ENCODE peak calls at places on chromosomes 4 and X, in ten cellular contexts. One of them, this sample, is unnamed.

GRCh38 chr4:159206427-159206871 is 103.6 kb downstream of the RAPGEF2 start:
- DNase-seq in A549: no peak
- DNase-seq in ovary: no peak
- DNase-seq in H1: no peak
- DNase-seq in breast epithelium: no peak
- DNase-seq in HepG2: no peak
- DNase-seq in stomach: no peak
- DNase-seq in esophagus squamous epithelium: no peak
- DNase-seq in Peyer's patch: no peak
- DNase-seq in IMR-90: peak; percentile 76
- DNase-seq in this sample: no peak

GRCh38 chr4:124188601-124189000 is 523.9 kb downstream of the ANKRD50 start:
- DNase-seq in Peyer's patch: no peak
- DNase-seq in IMR-90: no peak
- DNase-seq in A549: no peak
- DNase-seq in esophagus squamous epithelium: no peak
- DNase-seq in HepG2: no peak
- DNase-seq in stomach: no peak
- DNase-seq in ovary: no peak
- DNase-seq in breast epithelium: no peak
- DNase-seq in H1: no peak
- DNase-seq in this sample: no peak

GRCh38 chr4:129344058-129344457 is 248.1 kb downstream of the C4orf33 start:
- DNase-seq in esophagus squamous epithelium: no peak
- DNase-seq in HepG2: peak; percentile 19
- DNase-seq in Peyer's patch: no peak
- DNase-seq in breast epithelium: no peak
- DNase-seq in H1: no peak
- DNase-seq in IMR-90: peak; percentile 27
- DNase-seq in A549: peak; percentile 13
- DNase-seq in stomach: no peak
- DNase-seq in ovary: no peak
- DNase-seq in this sample: peak; percentile 24

GRCh38 chrX:46796574-46797191 is 37.8 kb upstream of the SLC9A7 start:
- DNase-seq in breast epithelium: peak; percentile 68
- DNase-seq in ovary: peak; percentile 86
- DNase-seq in IMR-90: peak; percentile 64
- DNase-seq in H1: peak; percentile 78
- DNase-seq in HepG2: peak; percentile 54
- DNase-seq in A549: peak; percentile 49
- DNase-seq in Peyer's patch: peak; percentile 69
- DNase-seq in stomach: peak; percentile 87
- DNase-seq in esophagus squamous epithelium: peak; percentile 4
- DNase-seq in this sample: peak; percentile 69

GRCh38 chr4:43453058-43453457 is 560.5 kb downstream of the GRXCR1 start:
- DNase-seq in stomach: no peak
- DNase-seq in A549: no peak
- DNase-seq in esophagus squamous epithelium: no peak
- DNase-seq in ovary: no peak
- DNase-seq in H1: no peak
- DNase-seq in IMR-90: no peak
- DNase-seq in breast epithelium: no peak
- DNase-seq in HepG2: no peak
- DNase-seq in Peyer's patch: no peak
- DNase-seq in this sample: no peak

GRCh38 chr4:128386761-128387599 is 99.4 kb upstream of the PGRMC2 start:
- DNase-seq in A549: peak; percentile 42
- DNase-seq in breast epithelium: peak; percentile 88
- DNase-seq in stomach: peak; percentile 90
- DNase-seq in ovary: peak; percentile 94
- DNase-seq in esophagus squamous epithelium: peak; percentile 30
- DNase-seq in H1: no peak
- DNase-seq in IMR-90: peak; percentile 97
- DNase-seq in Peyer's patch: peak; percentile 23
- DNase-seq in HepG2: no peak
- DNase-seq in this sample: peak; percentile 14

GRCh38 chr4:38565271-38566199 is 98.5 kb upstream of the KLF3 start:
- DNase-seq in H1: no peak
- DNase-seq in breast epithelium: peak; percentile 43
- DNase-seq in HepG2: no peak
- DNase-seq in IMR-90: peak; percentile 82
- DNase-seq in Peyer's patch: no peak
- DNase-seq in ovary: no peak
- DNase-seq in stomach: peak; percentile 47
- DNase-seq in esophagus squamous epithelium: no peak
- DNase-seq in A549: no peak
- DNase-seq in this sample: no peak

GRCh38 chrX:39969099-39969825 is 128.5 kb downstream of the BCOR start:
- DNase-seq in A549: no peak
- DNase-seq in stomach: no peak
- DNase-seq in breast epithelium: no peak
- DNase-seq in H1: peak; percentile 50
- DNase-seq in Peyer's patch: peak; percentile 28
- DNase-seq in esophagus squamous epithelium: no peak
- DNase-seq in ovary: no peak
- DNase-seq in IMR-90: no peak
- DNase-seq in HepG2: no peak
- DNase-seq in this sample: peak; percentile 39

GRCh38 chr4:18850763-18851331 is 829.3 kb upstream of the LCORL start:
- DNase-seq in H1: no peak
- DNase-seq in IMR-90: no peak
- DNase-seq in HepG2: no peak
- DNase-seq in esophagus squamous epithelium: no peak
- DNase-seq in A549: no peak
- DNase-seq in breast epithelium: no peak
- DNase-seq in ovary: no peak
- DNase-seq in Peyer's patch: no peak
- DNase-seq in stomach: no peak
- DNase-seq in this sample: no peak

GRCh38 chrX:104288961-104289360 is 34.2 kb upstream of the ESX1 start:
- DNase-seq in IMR-90: no peak
- DNase-seq in A549: no peak
- DNase-seq in HepG2: no peak
- DNase-seq in Peyer's patch: no peak
- DNase-seq in ovary: no peak
- DNase-seq in H1: no peak
- DNase-seq in stomach: no peak
- DNase-seq in breast epithelium: no peak
- DNase-seq in esophagus squamous epithelium: no peak
- DNase-seq in this sample: no peak

GRCh38 chr4:90958256-90958895 is 831.2 kb downstream of the CCSER1 start:
- DNase-seq in A549: no peak
- DNase-seq in breast epithelium: no peak
- DNase-seq in H1: no peak
- DNase-seq in HepG2: no peak
- DNase-seq in ovary: no peak
- DNase-seq in IMR-90: peak; percentile 69
- DNase-seq in Peyer's patch: no peak
- DNase-seq in stomach: no peak
- DNase-seq in esophagus squamous epithelium: no peak
- DNase-seq in this sample: no peak

GRCh38 chrX:2898861-2899512 is 30.2 kb downstream of the ARSD start:
- DNase-seq in esophagus squamous epithelium: no peak
- DNase-seq in ovary: no peak
- DNase-seq in breast epithelium: peak; percentile 27
- DNase-seq in A549: no peak
- DNase-seq in IMR-90: no peak
- DNase-seq in HepG2: peak; percentile 24
- DNase-seq in Peyer's patch: no peak
- DNase-seq in H1: no peak
- DNase-seq in stomach: peak; percentile 68
- DNase-seq in this sample: no peak

GRCh38 chrX:120559799-120560198 is 963 bp downstream of the CUL4B start:
- DNase-seq in H1: no peak
- DNase-seq in Peyer's patch: no peak
- DNase-seq in IMR-90: no peak
- DNase-seq in ovary: no peak
- DNase-seq in breast epithelium: no peak
- DNase-seq in esophagus squamous epithelium: no peak
- DNase-seq in A549: no peak
- DNase-seq in HepG2: no peak
- DNase-seq in stomach: no peak
- DNase-seq in this sample: peak; percentile 21

DNA sequence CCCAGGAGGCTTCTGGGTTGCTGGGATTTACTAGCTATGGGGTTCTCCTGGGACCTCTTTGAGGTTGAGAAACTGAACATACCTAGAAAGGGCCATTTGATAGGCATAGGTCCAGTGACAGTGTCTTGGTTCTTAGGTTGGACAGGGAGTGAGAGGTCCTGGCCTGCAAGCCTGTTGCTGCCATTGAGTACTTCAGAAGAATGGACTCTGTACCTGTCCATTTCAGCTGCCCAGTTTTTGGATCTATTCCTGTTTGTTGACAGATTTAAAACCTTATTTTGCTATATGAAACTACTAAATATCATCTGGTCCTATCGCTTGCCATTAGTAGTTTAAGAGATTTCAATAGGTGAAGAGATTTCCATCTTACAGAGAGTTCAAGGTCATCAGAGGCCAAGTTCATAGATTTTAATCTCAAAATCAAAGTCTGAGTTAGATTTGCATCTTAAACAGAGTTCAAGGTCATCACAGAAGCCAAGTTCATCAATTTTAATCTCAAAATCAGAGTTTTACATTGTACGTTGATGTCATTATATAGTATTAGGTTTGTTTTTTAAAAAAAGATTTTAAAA is 51.0 kb downstream of the WWC2 start:
- DNase-seq in H1: no peak
- DNase-seq in stomach: no peak
- DNase-seq in HepG2: no peak
- DNase-seq in A549: no peak
- DNase-seq in IMR-90: no peak
- DNase-seq in breast epithelium: no peak
- DNase-seq in esophagus squamous epithelium: no peak
- DNase-seq in ovary: no peak
- DNase-seq in Peyer's patch: no peak
- DNase-seq in this sample: no peak
- H3K4me3 ChIP-seq in H1: no peak overlapping the region
- H3K4me3 ChIP-seq in stomach: no peak overlapping the region
- H3K4me3 ChIP-seq in HepG2: no peak overlapping the region
- H3K4me3 ChIP-seq in A549: no peak overlapping the region
- H3K4me3 ChIP-seq in IMR-90: no peak overlapping the region
- H3K4me3 ChIP-seq in breast epithelium: no peak overlapping the region
- H3K4me3 ChIP-seq in esophagus squamous epithelium: no peak overlapping the region
- H3K4me3 ChIP-seq in ovary: no peak overlapping the region
- H3K4me3 ChIP-seq in Peyer's patch: no peak overlapping the region
- H3K4me3 ChIP-seq in this sample: no peak overlapping the region

GRCh38 chrX:139083191-139083590 is 371.7 kb upstream of the FGF13 start:
- DNase-seq in A549: no peak
- DNase-seq in ovary: no peak
- DNase-seq in breast epithelium: no peak
- DNase-seq in Peyer's patch: no peak
- DNase-seq in esophagus squamous epithelium: no peak
- DNase-seq in IMR-90: no peak
- DNase-seq in stomach: no peak
- DNase-seq in HepG2: no peak
- DNase-seq in H1: no peak
- DNase-seq in this sample: no peak

GRCh38 chrX:139091086-139091485 is 379.6 kb upstream of the FGF13 start:
- DNase-seq in IMR-90: no peak
- DNase-seq in H1: no peak
- DNase-seq in Peyer's patch: no peak
- DNase-seq in HepG2: no peak
- DNase-seq in esophagus squamous epithelium: no peak
- DNase-seq in stomach: no peak
- DNase-seq in ovary: no peak
- DNase-seq in breast epithelium: no peak
- DNase-seq in A549: no peak
- DNase-seq in this sample: no peak

GRCh38 chrX:139081965-139082364 is 370.4 kb upstream of the FGF13 start:
- DNase-seq in H1: no peak
- DNase-seq in A549: no peak
- DNase-seq in IMR-90: no peak
- DNase-seq in HepG2: no peak
- DNase-seq in ovary: no peak
- DNase-seq in stomach: no peak
- DNase-seq in breast epithelium: no peak
- DNase-seq in esophagus squamous epithelium: no peak
- DNase-seq in Peyer's patch: no peak
- DNase-seq in this sample: no peak

GRCh38 chrX:139085404-139085803 is 373.9 kb upstream of the FGF13 start:
- DNase-seq in breast epithelium: no peak
- DNase-seq in Peyer's patch: no peak
- DNase-seq in HepG2: no peak
- DNase-seq in ovary: no peak
- DNase-seq in esophagus squamous epithelium: no peak
- DNase-seq in A549: no peak
- DNase-seq in H1: no peak
- DNase-seq in IMR-90: no peak
- DNase-seq in stomach: no peak
- DNase-seq in this sample: no peak

GRCh38 chrX:139086243-139086642 is 374.7 kb upstream of the FGF13 start:
- DNase-seq in ovary: no peak
- DNase-seq in A549: no peak
- DNase-seq in HepG2: no peak
- DNase-seq in H1: no peak
- DNase-seq in stomach: no peak
- DNase-seq in esophagus squamous epithelium: no peak
- DNase-seq in breast epithelium: no peak
- DNase-seq in IMR-90: no peak
- DNase-seq in Peyer's patch: no peak
- DNase-seq in this sample: no peak
- TF ChIP-seq POLR2A in ovary: no peak
- TF ChIP-seq POLR2A in A549: no peak
- TF ChIP-seq POLR2A in HepG2: no peak
- TF ChIP-seq POLR2A in H1: no peak
- TF ChIP-seq POLR2A in stomach: no peak
- TF ChIP-seq POLR2A in esophagus squamous epithelium: no peak
- TF ChIP-seq POLR2A in breast epithelium: no peak
- TF ChIP-seq POLR2A in IMR-90: no peak
- TF ChIP-seq POLR2A in Peyer's patch: no peak
- TF ChIP-seq POLR2A in this sample: no peak

DNA sequence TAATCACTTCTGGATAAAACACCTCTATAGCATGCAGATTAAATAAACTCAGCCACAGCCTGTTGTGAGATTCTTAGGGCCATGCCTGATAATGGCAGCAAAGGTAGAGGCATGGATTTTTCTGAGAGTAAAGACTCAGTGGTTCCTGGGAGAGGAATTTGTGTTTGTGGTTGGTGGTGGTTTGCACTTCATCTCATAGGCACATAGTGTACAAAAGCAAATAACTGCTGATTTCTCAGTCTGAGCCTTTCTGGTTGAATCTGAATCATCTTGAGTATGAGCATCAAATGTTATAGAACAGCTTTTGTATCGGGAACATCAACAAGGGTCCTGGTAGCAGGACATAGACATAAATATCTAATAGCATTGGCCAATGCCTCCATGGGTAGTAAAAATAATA is 274.3 kb downstream of the FRMPD4 start:
- DNase-seq in HepG2: no peak
- DNase-seq in ovary: no peak
- DNase-seq in breast epithelium: no peak
- DNase-seq in IMR-90: no peak
- DNase-seq in A549: no peak
- DNase-seq in esophagus squamous epithelium: no peak
- DNase-seq in Peyer's patch: no peak
- DNase-seq in H1: no peak
- DNase-seq in stomach: no peak
- DNase-seq in this sample: no peak
- H3K9me3 ChIP-seq in HepG2: no peaks in the 10 kb centered on the region
- H3K9me3 ChIP-seq in ovary: no peaks in the 10 kb centered on the region
- H3K9me3 ChIP-seq in breast epithelium: no peaks in the 10 kb centered on the region
- H3K9me3 ChIP-seq in IMR-90: no peaks in the 10 kb centered on the region
- H3K9me3 ChIP-seq in A549: no peaks in the 10 kb centered on the region
- H3K9me3 ChIP-seq in esophagus squamous epithelium: no peaks in the 10 kb centered on the region
- H3K9me3 ChIP-seq in Peyer's patch: no peaks in the 10 kb centered on the region
- H3K9me3 ChIP-seq in H1: no peaks in the 10 kb centered on the region
- H3K9me3 ChIP-seq in stomach: no peaks in the 10 kb centered on the region
- H3K9me3 ChIP-seq in this sample: no peaks in the 10 kb centered on the region

GRCh38 chr4:98619197-98619596 is 39.2 kb downstream of the TSPAN5 start:
- DNase-seq in ovary: no peak
- DNase-seq in esophagus squamous epithelium: no peak
- DNase-seq in breast epithelium: no peak
- DNase-seq in IMR-90: no peak
- DNase-seq in stomach: no peak
- DNase-seq in A549: no peak
- DNase-seq in HepG2: no peak
- DNase-seq in Peyer's patch: no peak
- DNase-seq in H1: no peak
- DNase-seq in this sample: no peak
- H3K4me3 ChIP-seq in ovary: no peak overlapping the region
- H3K4me3 ChIP-seq in esophagus squamous epithelium: no peak overlapping the region
- H3K4me3 ChIP-seq in breast epithelium: no peak overlapping the region
- H3K4me3 ChIP-seq in IMR-90: no peak overlapping the region
- H3K4me3 ChIP-seq in stomach: no peak overlapping the region
- H3K4me3 ChIP-seq in A549: no peak overlapping the region
- H3K4me3 ChIP-seq in HepG2: no peak overlapping the region
- H3K4me3 ChIP-seq in Peyer's patch: no peak overlapping the region
- H3K4me3 ChIP-seq in H1: no peak overlapping the region
- H3K4me3 ChIP-seq in this sample: no peak overlapping the region